ENCODE peak calls at places on chromosomes 1 and 21, in nine cellular contexts. E, Z, T, J, D, R, M, F and O are unnamed samples.

GRCh38 chr21:45447821-45448220 is 42.9 kb downstream of the COL18A1 start:
- DNase-seq in J (no peak), T (no peak), R (no peak), Z (no peak), D (no peak), M (no peak), E (no peak), F (no peak), O (no peak)

GRCh38 chr1:77076759-77077158 is 142.5 kb downstream of the PIGK start:
- DNase-seq in Z (no peak), D (no peak), M (no peak), J (no peak), F (no peak), R (no peak), E (no peak), T (no peak), O (no peak)

GRCh38 chr1:104295516-104295915 is 545.8 kb downstream of the AMY1C start:
- DNase-seq in T (no peak), F (no peak), R (no peak), Z (no peak), D (no peak), E (no peak), M (no peak), J (no peak), O (no peak)

GRCh38 chr1:73948021-73948420 is 250.0 kb downstream of the LRRIQ3 start:
- DNase-seq in T (no peak), Z (no peak), D (no peak), M (no peak), R (no peak), F (no peak), J (no peak), E (no peak), O (no peak)

GRCh38 chr1:221824025-221824424 is 82.1 kb upstream of the DUSP10 start:
- DNase-seq in T (no peak), R (no peak), D (no peak), E (peak; percentile 66), F (no peak), M (no peak), J (no peak), Z (no peak), O (no peak)

GRCh38 chr1:78047131-78047530 is 1.4 kb downstream of the GIPC2 start:
- DNase-seq in E (no peak), T (no peak), F (no peak), R (no peak), J (no peak), D (no peak), Z (no peak), M (no peak), O (no peak)

GRCh38 chr1:46446646-46447498 is 42.8 kb upstream of the DMBX1 start:
- DNase-seq in T (peak; percentile 53), R (peak; percentile 86), F (peak; percentile 87), E (no peak), Z (peak; percentile 63), D (peak; percentile 88), J (peak; percentile 45), M (no peak), O (peak; percentile 58)

GRCh38 chr1:245571872-245572294 is 417.1 kb downstream of the KIF26B start:
- DNase-seq in J (no peak), D (no peak), Z (no peak), R (no peak), M (no peak), T (peak; percentile 36), F (no peak), E (no peak), O (no peak)

GRCh38 chr1:192607836-192608235 is 28.1 kb upstream of the RGS13 start:
- DNase-seq in E (no peak), D (no peak), J (no peak), T (no peak), M (no peak), F (no peak), Z (no peak), R (no peak), O (no peak)

GRCh38 chr1:44807364-44808062 is 362 bp upstream of the DYNLT4 start:
- DNase-seq in R (peak; percentile 97), D (peak; percentile 95), F (peak; percentile 98), J (peak; percentile 98), Z (peak; percentile 84), E (peak; percentile 99), M (no peak), T (peak; percentile 98), O (peak; percentile 95)

GRCh38 chr1:44811234-44811633 is 2.9 kb downstream of the BTBD19 start:
- DNase-seq in R (no peak), F (peak; percentile 38), Z (no peak), T (no peak), D (no peak), M (no peak), E (no peak), J (no peak), O (no peak)

GRCh38 chr1:44808063-44808937 is at the start of gene BTBD19:
- DNase-seq in R (peak; percentile 64), M (no peak), F (peak; percentile 94), Z (no peak), J (no peak), D (peak; percentile 51), E (no peak), T (peak; percentile 84), O (no peak)

GRCh38 chr1:44810101-44810761 is 1.9 kb downstream of the BTBD19 start:
- DNase-seq in M (no peak), R (peak; percentile 31), F (peak; percentile 84), J (no peak), D (peak; percentile 81), T (no peak), Z (peak; percentile 66), E (no peak), O (no peak)

GRCh38 chr1:44808938-44809917 is 905 bp downstream of the BTBD19 start:
- DNase-seq in D (peak; percentile 51), M (no peak), R (peak; percentile 68), F (peak; percentile 80), Z (no peak), T (peak; percentile 66), E (no peak), J (no peak), O (no peak)
- TF ChIP-seq POLR2AphosphoS5 in D (peak; percentile 20), M (no peak), R (peak; percentile 40), F (peak; percentile 6), Z (no peak), T (peak; percentile 55), E (peak; percentile 59), J (no peak), O (no peak)

GRCh38 chr1:27444632-27445031 is 45.3 kb downstream of the WASF2 start:
- DNase-seq in F (no peak), Z (no peak), E (no peak), T (no peak), D (no peak), R (no peak), J (no peak), M (no peak), O (no peak)

GRCh38 chr1:27435566-27436203 is 43.3 kb downstream of the GPR3 start:
- DNase-seq in R (no peak), J (no peak), M (no peak), Z (no peak), T (no peak), D (no peak), F (no peak), E (no peak), O (no peak)

GRCh38 chr1:27436204-27437159 is 44.1 kb downstream of the GPR3 start:
- DNase-seq in E (no peak), J (peak; percentile 3), R (peak; percentile 38), T (peak; percentile 25), Z (peak; percentile 51), M (no peak), F (no peak), D (no peak), O (peak; percentile 43)

GRCh38 chr1:27438621-27439061 is 46.2 kb downstream of the GPR3 start:
- DNase-seq in Z (no peak), T (no peak), R (no peak), J (no peak), E (no peak), F (no peak), M (no peak), D (no peak), O (no peak)

GRCh38 chr1:27439150-27439549 is 46.7 kb downstream of the GPR3 start:
- DNase-seq in D (no peak), R (no peak), M (no peak), T (no peak), J (no peak), Z (no peak), E (no peak), F (no peak), O (no peak)
- H3K4me1 ChIP-seq in D (peaks cover 73% of the 10 kb centered on the region), R (peaks cover 61% of the 10 kb centered on the region), M (peaks cover 62% of the 10 kb centered on the region), T (peaks cover 27% of the 10 kb centered on the region), J (peaks cover 37% of the 10 kb centered on the region), Z (peaks cover 14% of the 10 kb centered on the region), E (peaks cover 51% of the 10 kb centered on the region), F (peaks cover 58% of the 10 kb centered on the region), O (peaks cover 15% of the 10 kb centered on the region)

GRCh38 chr1:145826030-145826429 is 2.0 kb downstream of the POLR3C start:
- DNase-seq in M (no peak), T (no peak), R (no peak), J (no peak), D (no peak), E (no peak), F (no peak), Z (no peak), O (no peak)
- TF ChIP-seq POLR2AphosphoS5 in M (no peak), T (no peak), R (no peak), J (no peak), D (no peak), E (no peak), F (no peak), Z (no peak), O (no peak)

DNA sequence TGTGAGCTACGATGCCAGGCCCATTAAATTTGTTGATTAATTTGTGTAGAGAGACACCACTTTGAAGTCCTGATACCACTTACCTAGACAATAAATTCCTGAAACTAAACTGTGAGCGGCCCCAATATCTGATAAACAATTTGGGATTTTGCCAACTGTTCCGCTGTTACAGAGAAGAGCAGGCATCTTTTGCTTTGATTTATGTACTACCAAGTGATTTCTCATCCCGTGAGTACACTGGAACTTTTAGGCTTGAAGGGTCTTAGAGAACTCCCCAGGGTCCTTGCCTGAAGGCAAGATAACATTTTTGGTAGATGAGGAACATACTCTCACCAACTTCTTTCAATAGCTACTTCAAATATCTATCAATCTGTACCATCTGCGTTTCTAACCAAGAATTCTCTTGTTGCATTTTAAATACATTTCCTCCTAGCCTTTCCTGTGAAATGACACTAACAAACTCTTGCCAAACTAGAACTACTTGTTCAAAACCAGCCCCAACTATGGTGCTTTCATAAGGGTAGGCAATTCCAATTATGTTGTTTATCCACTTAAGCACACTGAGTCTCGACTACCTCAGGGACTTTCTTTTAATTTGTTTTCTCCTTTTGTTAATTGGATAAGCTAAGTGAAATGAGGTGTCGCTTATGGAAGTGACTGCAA is 23.2 kb upstream of the SLC30A1 start:
- DNase-seq in M (no peak), Z (no peak), T (no peak), F (no peak), D (no peak), R (no peak), E (no peak), J (no peak), O (no peak)
- H3K4me1 ChIP-seq in M (no peaks in the 10 kb centered on the region), Z (peaks cover 9% of the 10 kb centered on the region), T (peaks cover 57% of the 10 kb centered on the region), F (no peaks in the 10 kb centered on the region), D (no peaks in the 10 kb centered on the region), R (peaks cover 1% of the 10 kb centered on the region), E (no peaks in the 10 kb centered on the region), J (peaks cover 8% of the 10 kb centered on the region), O (peaks cover 4% of the 10 kb centered on the region)